ENCODE peak calls at places on chromosomes 1 and 21, in six cellular contexts. One of them, this sample, is unnamed.

GRCh38 chr1:203765029-203765837 is at the start of gene LAX1:
- DNase-seq in cardiac fibroblast: no peak
- DNase-seq in left ventricle myocardium inferior: no peak
- DNase-seq in iPS-NIHi11: no peak
- DNase-seq in mucosa of gallbladder: peak; percentile 36
- DNase-seq in stomach: peak; percentile 43
- DNase-seq in this sample: no peak

GRCh38 chr1:9262587-9262986 is 28.0 kb downstream of the H6PD start:
- DNase-seq in stomach: no peak
- DNase-seq in mucosa of gallbladder: no peak
- DNase-seq in left ventricle myocardium inferior: no peak
- DNase-seq in iPS-NIHi11: no peak
- DNase-seq in cardiac fibroblast: no peak
- DNase-seq in this sample: no peak

GRCh38 chr1:156690673-156691032 is 13.4 kb upstream of the NES start:
- DNase-seq in cardiac fibroblast: no peak
- DNase-seq in iPS-NIHi11: no peak
- DNase-seq in stomach: no peak
- DNase-seq in left ventricle myocardium inferior: no peak
- DNase-seq in mucosa of gallbladder: no peak
- DNase-seq in this sample: no peak

GRCh38 chr1:8004803-8005573 is 21.1 kb downstream of the ERRFI1 start:
- DNase-seq in left ventricle myocardium inferior: peak; percentile 89
- DNase-seq in cardiac fibroblast: peak; percentile 99
- DNase-seq in mucosa of gallbladder: peak; percentile 78
- DNase-seq in iPS-NIHi11: no peak
- DNase-seq in stomach: peak; percentile 66
- DNase-seq in this sample: peak; percentile 96

GRCh38 chr1:6033124-6033523 is 12.6 kb upstream of the KCNAB2 start:
- DNase-seq in left ventricle myocardium inferior: no peak
- DNase-seq in stomach: no peak
- DNase-seq in iPS-NIHi11: no peak
- DNase-seq in mucosa of gallbladder: no peak
- DNase-seq in cardiac fibroblast: no peak
- DNase-seq in this sample: no peak

GRCh38 chr1:230867903-230868735 is at the start of gene C1orf198:
- DNase-seq in iPS-NIHi11: peak; percentile 97
- DNase-seq in cardiac fibroblast: peak; percentile 58
- DNase-seq in mucosa of gallbladder: peak; percentile 74
- DNase-seq in left ventricle myocardium inferior: peak; percentile 79
- DNase-seq in stomach: peak; percentile 78
- DNase-seq in this sample: peak; percentile 78

GRCh38 chr1:116278541-116278866 is 94.5 kb upstream of the ATP1A1 start:
- DNase-seq in iPS-NIHi11: no peak
- DNase-seq in mucosa of gallbladder: no peak
- DNase-seq in left ventricle myocardium inferior: no peak
- DNase-seq in stomach: no peak
- DNase-seq in cardiac fibroblast: no peak
- DNase-seq in this sample: no peak

GRCh38 chr1:14924455-14925325 is 228.9 kb upstream of the TMEM51 start:
- DNase-seq in cardiac fibroblast: peak; percentile 56
- DNase-seq in mucosa of gallbladder: peak; percentile 49
- DNase-seq in iPS-NIHi11: peak; percentile 78
- DNase-seq in stomach: peak; percentile 57
- DNase-seq in left ventricle myocardium inferior: peak; percentile 64
- DNase-seq in this sample: no peak

GRCh38 chr1:178768423-178768822 is 43.4 kb downstream of the RALGPS2 start:
- DNase-seq in iPS-NIHi11: peak; percentile 43
- DNase-seq in left ventricle myocardium inferior: no peak
- DNase-seq in stomach: no peak
- DNase-seq in cardiac fibroblast: peak; percentile 45
- DNase-seq in mucosa of gallbladder: no peak
- DNase-seq in this sample: no peak

GRCh38 chr1:236213534-236213933 is 68.2 kb downstream of the ERO1B start:
- DNase-seq in cardiac fibroblast: no peak
- DNase-seq in left ventricle myocardium inferior: no peak
- DNase-seq in mucosa of gallbladder: no peak
- DNase-seq in iPS-NIHi11: no peak
- DNase-seq in stomach: no peak
- DNase-seq in this sample: no peak

GRCh38 chr1:47432071-47433036 is 5.5 kb upstream of the FOXD2 start:
- DNase-seq in iPS-NIHi11: peak; percentile 78
- DNase-seq in stomach: peak; percentile 86
- DNase-seq in mucosa of gallbladder: peak; percentile 88
- DNase-seq in left ventricle myocardium inferior: peak; percentile 71
- DNase-seq in cardiac fibroblast: peak; percentile 85
- DNase-seq in this sample: peak; percentile 49

GRCh38 chr1:220157738-220158137 is 63.8 kb downstream of the IARS2 start:
- DNase-seq in cardiac fibroblast: no peak
- DNase-seq in stomach: no peak
- DNase-seq in left ventricle myocardium inferior: no peak
- DNase-seq in mucosa of gallbladder: no peak
- DNase-seq in iPS-NIHi11: no peak
- DNase-seq in this sample: no peak

GRCh38 chr1:219927956-219928790 is at the start of gene SLC30A10:
- DNase-seq in mucosa of gallbladder: peak; percentile 58
- DNase-seq in cardiac fibroblast: peak; percentile 4
- DNase-seq in left ventricle myocardium inferior: no peak
- DNase-seq in iPS-NIHi11: peak; percentile 72
- DNase-seq in stomach: no peak
- DNase-seq in this sample: no peak

GRCh38 chr1:183780159-183780558 is 24.8 kb upstream of the RGL1 start:
- DNase-seq in mucosa of gallbladder: no peak
- DNase-seq in stomach: no peak
- DNase-seq in iPS-NIHi11: no peak
- DNase-seq in left ventricle myocardium inferior: no peak
- DNase-seq in cardiac fibroblast: no peak
- DNase-seq in this sample: no peak

GRCh38 chr1:156523801-156524480 is 23.4 kb upstream of the MEF2D start:
- DNase-seq in cardiac fibroblast: no peak
- DNase-seq in iPS-NIHi11: no peak
- DNase-seq in left ventricle myocardium inferior: no peak
- DNase-seq in mucosa of gallbladder: no peak
- DNase-seq in stomach: no peak
- DNase-seq in this sample: no peak

GRCh38 chr1:171115280-171115897 is 24.7 kb downstream of the FMO3 start:
- DNase-seq in mucosa of gallbladder: no peak
- DNase-seq in cardiac fibroblast: peak; percentile 68
- DNase-seq in iPS-NIHi11: no peak
- DNase-seq in left ventricle myocardium inferior: no peak
- DNase-seq in stomach: no peak
- DNase-seq in this sample: no peak

GRCh38 chr1:224564491-224565084 is 51.5 kb upstream of the CNIH3 start:
- DNase-seq in iPS-NIHi11: no peak
- DNase-seq in left ventricle myocardium inferior: no peak
- DNase-seq in mucosa of gallbladder: no peak
- DNase-seq in cardiac fibroblast: no peak
- DNase-seq in stomach: no peak
- DNase-seq in this sample: no peak

GRCh38 chr1:201486158-201486557 is 17.2 kb upstream of the PHLDA3 start:
- DNase-seq in cardiac fibroblast: peak; percentile 93
- DNase-seq in left ventricle myocardium inferior: no peak
- DNase-seq in stomach: no peak
- DNase-seq in iPS-NIHi11: no peak
- DNase-seq in mucosa of gallbladder: no peak
- DNase-seq in this sample: no peak

GRCh38 chr1:197041486-197042353 is 25.3 kb downstream of the F13B start:
- DNase-seq in left ventricle myocardium inferior: no peak
- DNase-seq in stomach: no peak
- DNase-seq in cardiac fibroblast: no peak
- DNase-seq in iPS-NIHi11: no peak
- DNase-seq in mucosa of gallbladder: no peak
- DNase-seq in this sample: no peak

GRCh38 chr1:197619008-197619640 is 156.2 kb downstream of the DENND1B start:
- DNase-seq in iPS-NIHi11: no peak
- DNase-seq in left ventricle myocardium inferior: no peak
- DNase-seq in cardiac fibroblast: peak; percentile 52
- DNase-seq in stomach: no peak
- DNase-seq in mucosa of gallbladder: no peak
- DNase-seq in this sample: no peak

GRCh38 chr1:212161231-212161781 is 123.9 kb upstream of the PPP2R5A start:
- DNase-seq in stomach: no peak
- DNase-seq in left ventricle myocardium inferior: no peak
- DNase-seq in cardiac fibroblast: peak; percentile 79
- DNase-seq in mucosa of gallbladder: no peak
- DNase-seq in iPS-NIHi11: no peak
- DNase-seq in this sample: no peak

GRCh38 chr1:31189696-31190674 is 49.7 kb downstream of the NKAIN1 start:
- DNase-seq in cardiac fibroblast: no peak
- DNase-seq in stomach: no peak
- DNase-seq in iPS-NIHi11: no peak
- DNase-seq in left ventricle myocardium inferior: no peak
- DNase-seq in mucosa of gallbladder: no peak
- DNase-seq in this sample: no peak

GRCh38 chr21:35503646-35504045 is 454.5 kb upstream of the RUNX1 start:
- DNase-seq in left ventricle myocardium inferior: no peak
- DNase-seq in cardiac fibroblast: peak; percentile 80
- DNase-seq in mucosa of gallbladder: peak; percentile 12
- DNase-seq in stomach: no peak
- DNase-seq in iPS-NIHi11: peak; percentile 18
- DNase-seq in this sample: no peak

GRCh38 chr1:246455487-246455886 is 51.6 kb downstream of the SMYD3 start:
- DNase-seq in iPS-NIHi11: no peak
- DNase-seq in left ventricle myocardium inferior: no peak
- DNase-seq in stomach: no peak
- DNase-seq in cardiac fibroblast: no peak
- DNase-seq in mucosa of gallbladder: no peak
- DNase-seq in this sample: no peak

GRCh38 chr1:76170114-76170513 is 95.6 kb downstream of the ST6GALNAC3 start:
- DNase-seq in cardiac fibroblast: no peak
- DNase-seq in mucosa of gallbladder: no peak
- DNase-seq in iPS-NIHi11: no peak
- DNase-seq in left ventricle myocardium inferior: no peak
- DNase-seq in stomach: no peak
- DNase-seq in this sample: no peak

GRCh38 chr1:216617081-216617480 is 106.1 kb downstream of the ESRRG start:
- DNase-seq in iPS-NIHi11: no peak
- DNase-seq in stomach: no peak
- DNase-seq in mucosa of gallbladder: no peak
- DNase-seq in cardiac fibroblast: no peak
- DNase-seq in left ventricle myocardium inferior: no peak
- DNase-seq in this sample: no peak

GRCh38 chr1:51416910-51417309 is 86.5 kb upstream of the TTC39A start:
- DNase-seq in cardiac fibroblast: no peak
- DNase-seq in iPS-NIHi11: no peak
- DNase-seq in left ventricle myocardium inferior: no peak
- DNase-seq in stomach: no peak
- DNase-seq in mucosa of gallbladder: no peak
- DNase-seq in this sample: no peak

GRCh38 chr1:14866841-14867626 is 268.5 kb downstream of the KAZN start:
- DNase-seq in mucosa of gallbladder: no peak
- DNase-seq in stomach: no peak
- DNase-seq in left ventricle myocardium inferior: no peak
- DNase-seq in iPS-NIHi11: peak; percentile 74
- DNase-seq in cardiac fibroblast: no peak
- DNase-seq in this sample: no peak

GRCh38 chr1:228148196-228148861 is 1.4 kb upstream of the GJC2 start:
- DNase-seq in stomach: no peak
- DNase-seq in cardiac fibroblast: peak; percentile 62
- DNase-seq in left ventricle myocardium inferior: no peak
- DNase-seq in mucosa of gallbladder: no peak
- DNase-seq in iPS-NIHi11: no peak
- DNase-seq in this sample: peak; percentile 36

GRCh38 chr1:2330511-2331199 is 60.7 kb downstream of the MORN1 start:
- DNase-seq in mucosa of gallbladder: peak; percentile 55
- DNase-seq in iPS-NIHi11: no peak
- DNase-seq in left ventricle myocardium inferior: no peak
- DNase-seq in cardiac fibroblast: peak; percentile 87
- DNase-seq in stomach: no peak
- DNase-seq in this sample: peak; percentile 88

GRCh38 chr1:156912861-156913808 is 7.3 kb upstream of the LRRC71 start:
- DNase-seq in cardiac fibroblast: no peak
- DNase-seq in stomach: no peak
- DNase-seq in left ventricle myocardium inferior: no peak
- DNase-seq in mucosa of gallbladder: no peak
- DNase-seq in iPS-NIHi11: peak; percentile 66
- DNase-seq in this sample: no peak

GRCh38 chr1:97781762-97782337 is 139.0 kb downstream of the DPYD start:
- DNase-seq in iPS-NIHi11: no peak
- DNase-seq in cardiac fibroblast: no peak
- DNase-seq in left ventricle myocardium inferior: no peak
- DNase-seq in stomach: no peak
- DNase-seq in mucosa of gallbladder: no peak
- DNase-seq in this sample: no peak

GRCh38 chr1:95793893-95794292 is 559.9 kb downstream of the RWDD3 start:
- DNase-seq in stomach: no peak
- DNase-seq in iPS-NIHi11: peak; percentile 34
- DNase-seq in cardiac fibroblast: peak; percentile 1
- DNase-seq in mucosa of gallbladder: no peak
- DNase-seq in left ventricle myocardium inferior: no peak
- DNase-seq in this sample: no peak